ENCODE peak calls at places on chromosomes 3 and 15, in six cellular contexts. N is nucleus accumbens, S is H4, L is NCI-H2029 treated with DMSO at 0.1 percent for 48 hours, V is Caco-2, U is endothelial cell. X is an unnamed sample.

GRCh38 chr3:151183253-151183652 is 19.8 kb downstream of the GPR171 start:
- DNase-seq in N (no peak), S (no peak), L (no peak), V (no peak), U (no peak), X (no peak)

GRCh38 chr3:123067689-123068226 is 933 bp downstream of the PDIA5 start:
- DNase-seq in N (no peak), S (no peak), L (no peak), V (no peak), U (no peak), X (no peak)

GRCh38 chr3:72487078-72487765 is 361.0 kb downstream of the SHQ1 start:
- DNase-seq in N (no peak), S (peak), L (no peak), V (peak), U (no peak), X (no peak)

GRCh38 chr3:52247455-52248164 is 2.1 kb downstream of the PPM1M start:
- DNase-seq in N (no peak), S (no peak), L (no peak), V (no peak), U (no peak), X (peak)

GRCh38 chr3:178719036-178719635 is 182.9 kb downstream of the KCNMB2 start:
- DNase-seq in N (no peak), S (peak), L (no peak), V (no peak), U (no peak), X (no peak)

GRCh38 chr3:171813897-171814460 is 3.7 kb upstream of the PLD1 start:
- DNase-seq in N (no peak), S (no peak), L (no peak), V (no peak), U (no peak), X (no peak)

GRCh38 chr3:38984731-38985130 is 67.0 kb downstream of the SCN11A start:
- DNase-seq in N (no peak), S (no peak), L (no peak), V (no peak), U (no peak), X (no peak)

GRCh38 chr3:150451329-150452084 is 43.4 kb downstream of the TSC22D2 start:
- DNase-seq in N (no peak), S (no peak), L (no peak), V (no peak), U (no peak), X (no peak)

GRCh38 chr3:44110643-44111042 is 131.0 kb upstream of the TOPAZ1 start:
- DNase-seq in N (no peak), S (no peak), L (peak), V (no peak), U (no peak), X (no peak)

GRCh38 chr3:107969525-107969924 is 121.3 kb downstream of the CD47 start:
- DNase-seq in N (no peak), S (no peak), L (no peak), V (no peak), U (no peak), X (no peak)

GRCh38 chr3:194474675-194475074 is 12.1 kb downstream of the ATP13A3 start:
- DNase-seq in N (no peak), S (no peak), L (no peak), V (no peak), U (no peak), X (no peak)

GRCh38 chr3:127373701-127374625 is 86.1 kb upstream of the PRR20G start:
- DNase-seq in N (no peak), S (no peak), L (no peak), V (peak), U (peak), X (no peak)

GRCh38 chr3:119145500-119146167 is at the start of gene TEX55:
- DNase-seq in N (no peak), S (peak), L (peak), V (peak), U (no peak), X (no peak)

GRCh38 chr3:42176635-42177034 is 85.5 kb downstream of the TRAK1 start:
- DNase-seq in N (no peak), S (no peak), L (no peak), V (no peak), U (no peak), X (no peak)

GRCh38 chr3:177820683-177821316 is 623.5 kb upstream of the TBL1XR1 start:
- DNase-seq in N (no peak), S (peak), L (no peak), V (no peak), U (no peak), X (no peak)

GRCh38 chr3:95615592-95616310 is 1198.6 kb upstream of the EPHA6 start:
- DNase-seq in N (no peak), S (peak), L (no peak), V (no peak), U (no peak), X (no peak)

GRCh38 chr15:92661961-92662360 is 6.4 kb upstream of the FAM174B start:
- DNase-seq in N (no peak), S (no peak), L (no peak), V (no peak), U (no peak), X (no peak)

GRCh38 chr3:67540198-67540894 is 114.1 kb downstream of the SUCLG2 start:
- DNase-seq in N (no peak), S (no peak), L (no peak), V (no peak), U (no peak), X (no peak)

GRCh38 chr15:25691544-25692430 is 171.3 kb downstream of the ATP10A start:
- DNase-seq in N (no peak), S (no peak), L (no peak), V (peak), U (no peak), X (peak)

GRCh38 chr15:68307131-68307928 is 29.8 kb downstream of the FEM1B start:
- DNase-seq in N (no peak), S (no peak), L (no peak), V (no peak), U (no peak), X (no peak)

GRCh38 chr3:172296975-172297332 is 151.3 kb downstream of the GHSR start:
- DNase-seq in N (no peak), S (no peak), L (no peak), V (no peak), U (no peak), X (no peak)

GRCh38 chr3:62562017-62562416 is 188.7 kb upstream of the FEZF2 start:
- DNase-seq in N (no peak), S (no peak), L (no peak), V (no peak), U (no peak), X (no peak)

GRCh38 chr15:86799226-86799625 is 719.6 kb downstream of the AGBL1 start:
- DNase-seq in N (no peak), S (no peak), L (no peak), V (no peak), U (no peak), X (no peak)

GRCh38 chr15:42102646-42103235 is 8.4 kb upstream of the PLA2G4D start:
- DNase-seq in N (no peak), S (peak), L (no peak), V (no peak), U (no peak), X (peak)

GRCh38 chr3:87771338-87772059 is 287.3 kb downstream of the CGGBP1 start:
- DNase-seq in N (no peak), S (peak), L (no peak), V (peak), U (peak), X (no peak)

GRCh38 chr3:134326760-134327593 is 47.3 kb downstream of the AMOTL2 start:
- DNase-seq in N (no peak), S (peak), L (no peak), V (peak), U (no peak), X (no peak)

GRCh38 chr15:72534522-72534921 is 60.4 kb downstream of the ARIH1 start:
- DNase-seq in N (no peak), S (no peak), L (no peak), V (no peak), U (no peak), X (no peak)

GRCh38 chr15:81275711-81276417 is 48.1 kb downstream of the STARD5 start:
- DNase-seq in N (no peak), S (no peak), L (no peak), V (no peak), U (no peak), X (no peak)

GRCh38 chr3:143654906-143655305 is 193.4 kb downstream of the SLC9A9 start:
- DNase-seq in N (no peak), S (no peak), L (no peak), V (no peak), U (no peak), X (no peak)

GRCh38 chr15:91530951-91531582 is 322.4 kb upstream of the SLCO3A1 start:
- DNase-seq in N (no peak), S (no peak), L (no peak), V (no peak), U (no peak), X (no peak)

GRCh38 chr15:69116391-69116790 is 44.0 kb upstream of the GLCE start:
- DNase-seq in N (no peak), S (no peak), L (no peak), V (no peak), U (no peak), X (no peak)

GRCh38 chr15:33138000-33138399 is 56.5 kb downstream of the FMN1 start:
- DNase-seq in N (no peak), S (no peak), L (no peak), V (no peak), U (no peak), X (no peak)

GRCh38 chr3:53846134-53846850 is at the start of the genes CHDH and IL17RB:
- DNase-seq in N (peak), S (no peak), L (no peak), V (peak), U (peak), X (no peak)

GRCh38 chr15:98840010-98840409 is 167.6 kb downstream of the PGPEP1L start:
- DNase-seq in N (no peak), S (no peak), L (no peak), V (no peak), U (no peak), X (no peak)